ENCODE peak calls at places on chromosomes 13 and 19, in nine cellular contexts. M is posterior cingulate gyrus; K is fibroblast of gingiva; I is HT1080; R is ovary; P is glutamatergic neuron; H is NCI-H1092 treated with DMSO at 0.1 percent for 48 hours; J is CD8-positive, alpha-beta T cell; Z is DMS153. A is an unnamed sample.

GRCh38 chr13:51394724-51395123 is 55.2 kb downstream of the SERPINE3 start:
- DNase-seq in K (no peak), M (no peak), Z (no peak), J (no peak), H (no peak), P (no peak), I (no peak), R (no peak), A (no peak)

GRCh38 chr19:45352471-45352870 is 11.9 kb downstream of the KLC3 start:
- DNase-seq in P (no peak), M (no peak), R (no peak), I (no peak), J (no peak), Z (no peak), H (no peak), K (no peak), A (no peak)

GRCh38 chr19:52962394-52963228 is at the start of gene ZNF816:
- DNase-seq in H (peak), J (peak), P (peak), K (peak), Z (peak), M (peak), I (no peak), R (peak), A (peak)

GRCh38 chr13:33489563-33489962 is 204.0 kb upstream of the STARD13 start:
- DNase-seq in I (no peak), M (no peak), R (no peak), J (no peak), H (no peak), P (no peak), Z (no peak), K (no peak), A (no peak)

GRCh38 chr13:111564657-111565056 is 244.2 kb downstream of the TEX29 start:
- DNase-seq in H (no peak), K (no peak), Z (no peak), M (no peak), J (no peak), I (no peak), P (no peak), R (no peak), A (no peak)

GRCh38 chr19:55362174-55362989 is 678 bp downstream of the GARIN5B start:
- DNase-seq in Z (no peak), H (no peak), J (no peak), P (no peak), I (no peak), M (no peak), R (no peak), K (no peak), A (no peak)

GRCh38 chr19:43826787-43827754 is at the start of gene ZNF283:
- DNase-seq in K (peak), R (peak), H (peak), Z (peak), P (peak), J (peak), I (peak), M (peak), A (peak)

GRCh38 chr19:4268816-4269430 is 10.1 kb upstream of the SHD start:
- DNase-seq in Z (no peak), H (no peak), K (no peak), I (no peak), M (no peak), P (no peak), R (no peak), J (no peak), A (no peak)

GRCh38 chr13:50512602-50513527 is 330.6 kb downstream of the DLEU7 start:
- DNase-seq in Z (peak), I (peak), H (peak), R (peak), M (peak), K (peak), P (no peak), J (peak), A (peak)

GRCh38 chr13:21762512-21762911 is 91.6 kb downstream of the FGF9 start:
- DNase-seq in P (no peak), I (no peak), K (no peak), R (no peak), M (no peak), Z (no peak), H (no peak), J (no peak), A (no peak)

GRCh38 chr13:99288069-99288468 is 19.1 kb downstream of the GPR183 start:
- DNase-seq in R (no peak), Z (no peak), M (no peak), I (no peak), H (peak), P (no peak), K (no peak), J (no peak), A (no peak)